ENCODE peak calls at places on chromosomes 12 and 14, in eight cellular contexts. J is fibroblast of villous mesenchyme; O is dermis microvascular lymphatic vessel endothelial cell; N is HTR-8/SVneo; Z is GM04504; Q is psoas muscle; U is naive thymus-derived CD4-positive, alpha-beta T cell; X is CD8-positive, alpha-beta T cell. V is an unnamed sample.

GRCh38 chr12:79665488-79665887 is 25.3 kb downstream of the PAWR start:
- DNase-seq in N (no peak), O (no peak), U (no peak), Q (no peak), Z (no peak), X (no peak), J (peak), V (no peak)

GRCh38 chr14:24079521-24080141 is 8.3 kb downstream of the CPNE6 start:
- DNase-seq in N (no peak), X (no peak), J (no peak), O (no peak), Z (no peak), Q (no peak), U (no peak), V (no peak)

GRCh38 chr12:78617683-78618082 is 246.9 kb upstream of the SYT1 start:
- DNase-seq in Z (no peak), U (no peak), O (no peak), X (no peak), N (no peak), J (no peak), Q (no peak), V (no peak)

GRCh38 chr12:104435765-104436164 is 21.0 kb upstream of the CHST11 start:
- DNase-seq in N (no peak), Q (no peak), Z (no peak), X (no peak), O (no peak), U (no peak), J (no peak), V (no peak)

GRCh38 chr14:35400707-35401421 is 3.7 kb downstream of the NFKBIA start:
- DNase-seq in Q (no peak), X (no peak), O (no peak), N (no peak), U (peak), J (peak), Z (no peak), V (peak)

GRCh38 chr12:112676526-112676925 is 115.0 kb upstream of the RPH3A start:
- DNase-seq in Z (no peak), O (no peak), U (no peak), J (no peak), X (no peak), Q (no peak), N (no peak), V (no peak)

GRCh38 chr14:104579507-104579906 is at the start of gene C14orf180:
- DNase-seq in N (no peak), U (no peak), X (no peak), J (no peak), Z (no peak), O (no peak), Q (peak), V (no peak)

GRCh38 chr12:75722714-75723200 is 211.3 kb upstream of the KRR1 start:
- DNase-seq in O (peak), J (peak), X (peak), Q (peak), Z (peak), U (no peak), N (peak), V (no peak)

GRCh38 chr12:44748950-44749468 is 127.1 kb downstream of the NELL2 start:
- DNase-seq in Q (no peak), U (no peak), N (no peak), O (no peak), J (no peak), X (no peak), Z (no peak), V (no peak)

GRCh38 chr12:25767613-25768012 is 190.9 kb upstream of the RASSF8 start:
- DNase-seq in X (no peak), Q (no peak), Z (no peak), N (no peak), O (no peak), J (no peak), U (no peak), V (no peak)

GRCh38 chr12:11653215-11653753 is 3.8 kb downstream of the ETV6 start:
- DNase-seq in Z (no peak), Q (no peak), X (no peak), U (peak), O (no peak), J (no peak), N (no peak), V (peak)

V was measured in natural killer cell.